ENCODE peak calls at places on chromosomes 12 and 14, in eight cellular contexts. W is tibial nerve, L is GM12878, C is A549, M is ovary, J is suprapubic skin, A is stomach, T is transverse colon. D is an unnamed sample.

GRCh38 chr12:77469614-77470333 is 360.9 kb upstream of the NAV3 start:
- DNase-seq in W (no peak), L (no peak), C (no peak), M (no peak), J (no peak), A (no peak), T (no peak), D (no peak)

GRCh38 chr12:4829161-4829792 is 80.4 kb upstream of the KCNA1 start:
- DNase-seq in W (no peak), L (peak; percentile 73), C (no peak), M (no peak), J (no peak), A (no peak), T (no peak), D (no peak)

GRCh38 chr14:21097616-21098133 is 780 bp downstream of the ZNF219 start:
- DNase-seq in W (no peak), L (no peak), C (no peak), M (peak; percentile 66), J (no peak), A (no peak), T (peak; percentile 62), D (no peak)

GRCh38 chr12:22610148-22610547 is 14.8 kb upstream of the ETNK1 start:
- DNase-seq in W (no peak), L (no peak), C (no peak), M (no peak), J (no peak), A (no peak), T (no peak), D (no peak)

GRCh38 chr12:113299619-113300237 is 35.2 kb downstream of the SLC8B1 start:
- DNase-seq in W (no peak), L (no peak), C (peak; percentile 93), M (peak; percentile 82), J (no peak), A (peak; percentile 32), T (peak; percentile 30), D (peak; percentile 93)

GRCh38 chr12:8871067-8871466 is 43.2 kb upstream of the PHC1 start:
- DNase-seq in W (no peak), L (no peak), C (no peak), M (no peak), J (no peak), A (no peak), T (no peak), D (no peak)

GRCh38 chr14:103516426-103517171 is 6.0 kb downstream of the CKB start:
- DNase-seq in W (no peak), L (no peak), C (no peak), M (no peak), J (no peak), A (no peak), T (no peak), D (no peak)

GRCh38 chr14:49977126-49977841 is 84.4 kb downstream of the ARF6 start:
- DNase-seq in W (no peak), L (no peak), C (no peak), M (no peak), J (peak; percentile 55), A (no peak), T (no peak), D (no peak)

GRCh38 chr12:7303230-7303629 is 642 bp upstream of the ACSM4 start:
- DNase-seq in W (no peak), L (no peak), C (no peak), M (no peak), J (no peak), A (no peak), T (no peak), D (no peak)

GRCh38 chr12:94849411-94849976 is 154.0 kb downstream of the NDUFA12 start:
- DNase-seq in W (no peak), L (no peak), C (no peak), M (no peak), J (no peak), A (no peak), T (no peak), D (no peak)

GRCh38 chr14:33740531-33740930 is 210.3 kb downstream of the EGLN3 start:
- DNase-seq in W (no peak), L (no peak), C (no peak), M (no peak), J (no peak), A (no peak), T (no peak), D (no peak)

GRCh38 chr12:39451977-39452376 is 9.1 kb upstream of the KIF21A start:
- DNase-seq in W (no peak), L (no peak), C (no peak), M (no peak), J (no peak), A (no peak), T (no peak), D (no peak)

GRCh38 chr14:33061667-33062325 is 123.1 kb downstream of the NPAS3 start:
- DNase-seq in W (no peak), L (no peak), C (no peak), M (no peak), J (no peak), A (no peak), T (no peak), D (no peak)

GRCh38 chr12:91984571-91984970 is 161.1 kb downstream of the BTG1 start:
- DNase-seq in W (no peak), L (no peak), C (no peak), M (no peak), J (no peak), A (no peak), T (no peak), D (no peak)

GRCh38 chr14:39665084-39665483 is 232.9 kb upstream of the FBXO33 start:
- DNase-seq in W (no peak), L (no peak), C (no peak), M (no peak), J (no peak), A (no peak), T (no peak), D (no peak)

GRCh38 chr12:71581206-71581605 is 82.4 kb downstream of the ZFC3H1 start:
- DNase-seq in W (no peak), L (no peak), C (no peak), M (no peak), J (no peak), A (no peak), T (peak; percentile 17), D (no peak)

GRCh38 chr12:76519538-76519937 is 40.0 kb downstream of the OSBPL8 start:
- DNase-seq in W (no peak), L (no peak), C (no peak), M (no peak), J (no peak), A (no peak), T (no peak), D (peak; percentile 39)

GRCh38 chr12:83216230-83216629 is 529.5 kb downstream of the TMTC2 start:
- DNase-seq in W (no peak), L (no peak), C (no peak), M (no peak), J (no peak), A (no peak), T (no peak), D (no peak)

GRCh38 chr12:104171785-104172563 is 34.0 kb upstream of the NFYB start:
- DNase-seq in W (no peak), L (no peak), C (no peak), M (no peak), J (no peak), A (no peak), T (no peak), D (peak; percentile 51)

GRCh38 chr14:31080060-31080459 is 53.9 kb upstream of the STRN3 start:
- DNase-seq in W (no peak), L (no peak), C (no peak), M (no peak), J (no peak), A (no peak), T (no peak), D (no peak)

GRCh38 chr12:118060301-118061010 is 523 bp downstream of the WSB2 start:
- DNase-seq in W (no peak), L (no peak), C (peak; percentile 46), M (peak; percentile 72), J (peak; percentile 84), A (peak; percentile 63), T (peak; percentile 69), D (peak; percentile 58)

GRCh38 chr12:132310181-132311040 is 19.0 kb downstream of the GALNT9 start:
- DNase-seq in W (no peak), L (no peak), C (no peak), M (no peak), J (no peak), A (no peak), T (no peak), D (no peak)

GRCh38 chr14:101585211-101585610 is 23.9 kb downstream of the DIO3 start:
- DNase-seq in W (no peak), L (no peak), C (no peak), M (no peak), J (peak; percentile 55), A (no peak), T (no peak), D (no peak)

DNA sequence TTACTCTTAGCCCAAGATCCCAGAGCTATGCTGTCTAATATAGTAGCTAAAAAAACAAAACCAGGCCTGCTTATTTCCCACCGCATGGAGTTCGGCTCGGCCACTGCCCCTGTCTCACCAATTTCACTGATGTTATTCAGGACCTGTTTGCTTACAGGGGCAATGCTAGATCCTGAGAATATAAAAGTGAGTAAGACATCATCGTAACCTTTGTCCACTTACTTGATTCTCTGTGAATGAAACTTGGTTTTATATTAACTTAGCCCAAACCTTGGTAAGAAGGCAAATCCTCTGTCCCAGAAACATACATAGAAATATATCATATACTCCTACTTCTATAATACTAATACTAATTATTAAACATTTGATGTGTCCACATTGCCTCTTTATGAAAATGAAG is 56.6 kb downstream of the RNFT2 start:
- DNase-seq in W (no peak), L (no peak), C (no peak), M (no peak), J (no peak), A (no peak), T (peak; percentile 10), D (no peak)
- TF ChIP-seq EP300 in W (no peak), L (no peak), C (no peak), M (no peak), J (no peak), A (no peak), T (no peak), D (no peak)

DNA sequence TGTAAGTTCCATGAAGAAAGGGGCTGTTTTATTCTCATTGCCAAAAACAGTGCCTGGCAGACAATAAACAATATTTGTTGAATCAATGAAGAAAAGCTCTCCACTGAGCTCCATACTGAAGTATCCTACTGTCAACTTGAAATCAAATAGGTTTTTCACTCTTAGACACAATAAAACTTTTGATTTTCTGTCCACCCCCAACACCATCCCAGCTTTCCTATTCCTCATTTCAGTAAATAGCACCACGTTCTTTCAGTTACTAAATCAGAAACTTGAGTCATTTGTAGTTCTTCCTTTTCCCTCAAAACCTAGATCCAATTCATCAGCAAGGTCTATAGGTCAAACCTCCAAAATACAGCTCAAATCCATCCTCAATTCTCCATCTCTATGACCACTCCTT is 113.3 kb downstream of the PTGER2 start:
- DNase-seq in W (no peak), L (no peak), C (no peak), M (no peak), J (no peak), A (no peak), T (no peak), D (no peak)
- TF ChIP-seq EP300 in W (no peak), L (no peak), C (no peak), M (no peak), J (no peak), A (no peak), T (no peak), D (no peak)

GRCh38 chr12:19263666-19264065 is 134.1 kb downstream of the PLEKHA5 start:
- DNase-seq in W (no peak), L (no peak), C (no peak), M (no peak), J (no peak), A (no peak), T (no peak), D (no peak)
- TF ChIP-seq EP300 in W (no peak), L (no peak), C (no peak), M (no peak), J (no peak), A (no peak), T (no peak), D (no peak)

GRCh38 chr12:720231-720941 is 32.0 kb upstream of the WNK1 start:
- DNase-seq in W (no peak), L (no peak), C (no peak), M (no peak), J (no peak), A (no peak), T (no peak), D (no peak)
- TF ChIP-seq EP300 in W (no peak), L (no peak), C (no peak), M (no peak), J (no peak), A (no peak), T (no peak), D (no peak)

D was measured in upper lobe of left lung.